ENCODE peak calls at places on chromosomes 12 and 14, in eight cellular contexts. L, X, I, Y, F, S, G and B are unnamed samples.

GRCh38 chr12:122830517-122831214 is 4.6 kb upstream of the HIP1R start:
- DNase-seq in X (peak), L (no peak), S (peak), G (no peak), Y (peak), I (peak), F (no peak), B (peak)

GRCh38 chr14:103232831-103233319 is 101.2 kb upstream of the EIF5 start:
- DNase-seq in L (no peak), G (no peak), X (no peak), Y (no peak), I (no peak), F (peak), S (no peak), B (no peak)

GRCh38 chr12:113066806-113067400 is 10.4 kb downstream of the DTX1 start:
- DNase-seq in S (no peak), X (no peak), G (no peak), I (no peak), F (peak), Y (no peak), L (no peak), B (no peak)

GRCh38 chr14:104393199-104393897 is 186.2 kb upstream of the C14orf180 start:
- DNase-seq in X (no peak), F (peak), I (no peak), S (peak), G (no peak), Y (no peak), L (no peak), B (no peak)

GRCh38 chr14:69432364-69432763 is 33.9 kb downstream of the SLC39A9 start:
- DNase-seq in L (no peak), S (no peak), Y (no peak), G (no peak), I (no peak), F (no peak), X (no peak), B (no peak)

GRCh38 chr14:75011356-75012097 is 8.8 kb downstream of the EIF2B2 start:
- DNase-seq in Y (no peak), L (no peak), G (no peak), S (no peak), X (peak), I (no peak), F (no peak), B (peak)

GRCh38 chr12:25894759-25895158 is 63.7 kb upstream of the RASSF8 start:
- DNase-seq in S (no peak), F (no peak), G (no peak), L (no peak), X (no peak), Y (no peak), I (no peak), B (no peak)

GRCh38 chr12:24754690-24755638 is 193.9 kb downstream of the BCAT1 start:
- DNase-seq in F (no peak), L (no peak), S (peak), Y (no peak), X (peak), G (no peak), I (no peak), B (peak)

GRCh38 chr14:84468153-84468552 is 1061.8 kb upstream of the FLRT2 start:
- DNase-seq in Y (no peak), F (no peak), I (no peak), X (no peak), L (no peak), G (no peak), S (no peak), B (no peak)

GRCh38 chr12:54592316-54592715 is 3.9 kb upstream of the PPP1R1A start:
- DNase-seq in Y (no peak), X (no peak), S (no peak), G (no peak), I (no peak), L (no peak), F (no peak), B (no peak)

GRCh38 chr12:70757830-70758493 is 120.7 kb upstream of the PTPRB start:
- DNase-seq in S (no peak), I (no peak), X (no peak), G (no peak), F (peak), Y (no peak), L (no peak), B (no peak)
- H3K4me3 ChIP-seq in S (no peak), I (no peak), X (no peak), G (no peak), F (no peak), Y (no peak), L (no peak), B (no peak)

GRCh38 chr12:117963836-117964235 is 5.0 kb downstream of the KSR2 start:
- DNase-seq in L (no peak), F (no peak), Y (no peak), S (no peak), X (no peak), I (no peak), G (no peak), B (no peak)
- H3K4me3 ChIP-seq in L (no peak), F (no peak), Y (no peak), S (no peak), X (no peak), I (no peak), G (no peak), B (no peak)

GRCh38 chr12:132754555-132754954 is 7.1 kb downstream of the ANKLE2 start:
- DNase-seq in G (no peak), L (no peak), Y (no peak), X (no peak), F (peak), S (no peak), I (peak), B (no peak)
- H3K4me3 ChIP-seq in G (no peak), L (no peak), Y (no peak), X (no peak), F (no peak), S (no peak), I (no peak), B (no peak)

GRCh38 chr14:56487090-56487667 is 92.4 kb upstream of the TMEM260 start:
- DNase-seq in Y (peak), L (no peak), X (no peak), F (no peak), S (no peak), G (no peak), I (peak), B (no peak)

GRCh38 chr14:56491299-56492285 is 88.0 kb upstream of the TMEM260 start:
- DNase-seq in F (peak), S (no peak), X (no peak), Y (peak), L (peak), G (peak), I (peak), B (no peak)

GRCh38 chr14:56490379-56490778 is 89.2 kb upstream of the TMEM260 start:
- DNase-seq in S (no peak), I (peak), L (peak), Y (peak), F (no peak), G (peak), X (no peak), B (no peak)

GRCh38 chr14:56488306-56488705 is 91.3 kb upstream of the TMEM260 start:
- DNase-seq in F (no peak), X (no peak), G (no peak), I (no peak), L (no peak), Y (no peak), S (no peak), B (no peak)

DNA sequence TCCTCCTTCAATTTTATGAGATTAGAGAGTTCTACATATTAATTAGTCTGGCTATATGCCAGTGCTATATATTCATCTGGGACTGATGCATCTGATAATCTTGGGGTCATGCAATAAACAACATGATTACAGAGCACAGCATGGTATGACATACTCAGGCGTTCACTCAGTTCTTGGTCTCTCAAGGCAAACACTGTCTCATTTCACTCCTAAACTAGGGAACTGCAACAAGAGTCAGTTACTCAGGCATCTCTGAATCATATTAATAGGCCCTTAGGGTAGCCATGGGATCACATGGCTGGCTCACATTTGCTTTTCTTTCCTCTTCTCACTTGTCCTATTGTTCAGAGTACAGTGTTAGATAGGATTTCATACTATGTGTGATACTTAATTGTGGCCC is 91.8 kb upstream of the TMEM260 start:
- DNase-seq in L (no peak), I (no peak), Y (peak), X (peak), G (no peak), S (no peak), F (no peak), B (peak)
- H3K4me3 ChIP-seq in L (no peak), I (no peak), Y (no peak), X (no peak), G (no peak), S (no peak), F (no peak), B (no peak)

GRCh38 chr12:99984271-99985128 is at the start of gene ANKS1B:
- DNase-seq in I (no peak), G (no peak), S (no peak), F (peak), L (peak), Y (peak), X (no peak), B (no peak)

GRCh38 chr12:99985631-99986030 is 895 bp upstream of the ANKS1B start:
- DNase-seq in S (no peak), X (no peak), I (no peak), Y (no peak), G (no peak), F (no peak), L (no peak), B (no peak)

GRCh38 chr12:99981639-99982190 is 3.0 kb downstream of the ANKS1B start:
- DNase-seq in Y (no peak), S (no peak), G (no peak), X (no peak), I (no peak), L (no peak), F (no peak), B (no peak)

GRCh38 chr12:99985129-99985570 is 414 bp upstream of the ANKS1B start:
- DNase-seq in X (no peak), L (peak), F (no peak), I (no peak), G (no peak), S (no peak), Y (no peak), B (no peak)

GRCh38 chr12:99983721-99984258 is 946 bp downstream of the ANKS1B start:
- DNase-seq in S (no peak), X (no peak), F (no peak), L (no peak), I (no peak), Y (no peak), G (no peak), B (no peak)
- H3K4me3 ChIP-seq in S (no peak), X (no peak), F (peak), L (no peak), I (no peak), Y (no peak), G (no peak), B (no peak)